ENCODE peak calls at places on chromosomes 13 and 19, in four cellular contexts. W is HepG2, U is K562, Z is GM12878. Y is an unnamed sample.

GRCh38 chr13:76879211-76879875 is 6.9 kb downstream of the KCTD12 start:
- DNase-seq in W (no peak), U (no peak), Z (peak; percentile 47), Y (no peak)

GRCh38 chr13:26327905-26328304 is 74.0 kb downstream of the CDK8 start:
- DNase-seq in W (no peak), U (no peak), Z (no peak), Y (no peak)

GRCh38 chr19:38661166-38661565 is 13.7 kb downstream of the ACTN4 start:
- DNase-seq in W (no peak), U (no peak), Z (no peak), Y (no peak)

GRCh38 chr19:3387645-3388589 is 21.5 kb downstream of the NFIC start:
- DNase-seq in W (no peak), U (no peak), Z (no peak), Y (peak; percentile 68)

GRCh38 chr13:51681037-51681678 is 96.9 kb downstream of the WDFY2 start:
- DNase-seq in W (no peak), U (no peak), Z (no peak), Y (no peak)

GRCh38 chr19:48372904-48373303 is 8.7 kb downstream of the SYNGR4 start:
- DNase-seq in W (no peak), U (no peak), Z (no peak), Y (peak; percentile 68)

GRCh38 chr13:113646376-113646775 is 11.6 kb downstream of the ATP4B start:
- DNase-seq in W (no peak), U (no peak), Z (no peak), Y (no peak)

GRCh38 chr19:35673121-35673804 is 6.9 kb downstream of the UPK1A start:
- DNase-seq in W (peak; percentile 24), U (peak; percentile 73), Z (no peak), Y (peak; percentile 99)

GRCh38 chr19:49677232-49677881 is at the start of gene PRMT1:
- DNase-seq in W (peak; percentile 35), U (peak; percentile 87), Z (no peak), Y (no peak)

GRCh38 chr13:38223093-38223492 is 126.6 kb upstream of the UFM1 start:
- DNase-seq in W (peak; percentile 1), U (peak; percentile 3), Z (no peak), Y (no peak)

GRCh38 chr13:62537593-62537992 is 1121.9 kb upstream of the PCDH20 start:
- DNase-seq in W (no peak), U (no peak), Z (no peak), Y (no peak)

GRCh38 chr19:5316138-5316537 is 24.5 kb downstream of the PTPRS start:
- DNase-seq in W (no peak), U (no peak), Z (no peak), Y (no peak)

GRCh38 chr13:43170497-43170896 is 147.1 kb downstream of the DNAJC15 start:
- DNase-seq in W (no peak), U (no peak), Z (no peak), Y (no peak)

GRCh38 chr19:14433454-14434156 is 499 bp downstream of the PKN1 start:
- DNase-seq in W (no peak), U (no peak), Z (no peak), Y (no peak)

GRCh38 chr13:111013196-111013595 is 98.3 kb upstream of the ANKRD10 start:
- DNase-seq in W (peak; percentile 16), U (no peak), Z (no peak), Y (no peak)

GRCh38 chr13:114140131-114140908 is 7.9 kb upstream of the RASA3 start:
- DNase-seq in W (no peak), U (no peak), Z (no peak), Y (no peak)

GRCh38 chr19:18428837-18429674 is 8.9 kb downstream of the ISYNA1 start:
- DNase-seq in W (no peak), U (peak; percentile 85), Z (no peak), Y (peak; percentile 84)

GRCh38 chr19:16143399-16144215 is at the start of gene HSH2D:
- DNase-seq in W (peak; percentile 45), U (no peak), Z (peak; percentile 90), Y (no peak)

GRCh38 chr19:19642506-19643157 is 825 bp downstream of the GMIP start:
- DNase-seq in W (no peak), U (peak; percentile 47), Z (no peak), Y (no peak)

GRCh38 chr19:55086730-55087541 is 11.3 kb downstream of the EPS8L1 start:
- DNase-seq in W (no peak), U (peak; percentile 26), Z (no peak), Y (no peak)

GRCh38 chr13:60577761-60578160 is 180.7 kb downstream of the TDRD3 start:
- DNase-seq in W (no peak), U (no peak), Z (no peak), Y (no peak)

GRCh38 chr13:110185696-110186095 is 121.3 kb downstream of the COL4A1 start:
- DNase-seq in W (no peak), U (no peak), Z (no peak), Y (no peak)

GRCh38 chr19:55657004-55657747 is 2.3 kb downstream of the U2AF2 start:
- DNase-seq in W (no peak), U (no peak), Z (no peak), Y (no peak)

GRCh38 chr19:9935409-9936062 is 779 bp downstream of the OLFM2 start:
- DNase-seq in W (no peak), U (no peak), Z (no peak), Y (no peak)

GRCh38 chr19:7294571-7295212 is 478 bp upstream of the INSR start:
- DNase-seq in W (peak; percentile 65), U (peak; percentile 68), Z (no peak), Y (peak; percentile 76)

GRCh38 chr19:12647490-12648071 is 19.0 kb downstream of the MAN2B1 start:
- DNase-seq in W (no peak), U (peak; percentile 89), Z (no peak), Y (no peak)

GRCh38 chr13:107778094-107778493 is 437.2 kb downstream of the LIG4 start:
- DNase-seq in W (no peak), U (no peak), Z (no peak), Y (no peak)

GRCh38 chr19:14056741-14057356 is 5.0 kb downstream of the PALM3 start:
- DNase-seq in W (no peak), U (peak; percentile 25), Z (no peak), Y (no peak)

GRCh38 chr19:4742717-4743646 is 19.3 kb upstream of the DPP9 start:
- DNase-seq in W (no peak), U (no peak), Z (no peak), Y (no peak)

GRCh38 chr13:47038196-47038595 is 141.3 kb upstream of the HTR2A start:
- DNase-seq in W (no peak), U (no peak), Z (no peak), Y (no peak)

GRCh38 chr13:33793726-33794125 is 24.2 kb upstream of the RFC3 start:
- DNase-seq in W (no peak), U (no peak), Z (no peak), Y (no peak)

GRCh38 chr19:40596608-40597328 is 4.4 kb upstream of the LTBP4 start:
- DNase-seq in W (peak; percentile 45), U (peak; percentile 94), Z (no peak), Y (peak; percentile 89)

GRCh38 chr13:114080739-114081561 is 51.5 kb downstream of the RASA3 start:
- DNase-seq in W (no peak), U (no peak), Z (no peak), Y (no peak)

DNA sequence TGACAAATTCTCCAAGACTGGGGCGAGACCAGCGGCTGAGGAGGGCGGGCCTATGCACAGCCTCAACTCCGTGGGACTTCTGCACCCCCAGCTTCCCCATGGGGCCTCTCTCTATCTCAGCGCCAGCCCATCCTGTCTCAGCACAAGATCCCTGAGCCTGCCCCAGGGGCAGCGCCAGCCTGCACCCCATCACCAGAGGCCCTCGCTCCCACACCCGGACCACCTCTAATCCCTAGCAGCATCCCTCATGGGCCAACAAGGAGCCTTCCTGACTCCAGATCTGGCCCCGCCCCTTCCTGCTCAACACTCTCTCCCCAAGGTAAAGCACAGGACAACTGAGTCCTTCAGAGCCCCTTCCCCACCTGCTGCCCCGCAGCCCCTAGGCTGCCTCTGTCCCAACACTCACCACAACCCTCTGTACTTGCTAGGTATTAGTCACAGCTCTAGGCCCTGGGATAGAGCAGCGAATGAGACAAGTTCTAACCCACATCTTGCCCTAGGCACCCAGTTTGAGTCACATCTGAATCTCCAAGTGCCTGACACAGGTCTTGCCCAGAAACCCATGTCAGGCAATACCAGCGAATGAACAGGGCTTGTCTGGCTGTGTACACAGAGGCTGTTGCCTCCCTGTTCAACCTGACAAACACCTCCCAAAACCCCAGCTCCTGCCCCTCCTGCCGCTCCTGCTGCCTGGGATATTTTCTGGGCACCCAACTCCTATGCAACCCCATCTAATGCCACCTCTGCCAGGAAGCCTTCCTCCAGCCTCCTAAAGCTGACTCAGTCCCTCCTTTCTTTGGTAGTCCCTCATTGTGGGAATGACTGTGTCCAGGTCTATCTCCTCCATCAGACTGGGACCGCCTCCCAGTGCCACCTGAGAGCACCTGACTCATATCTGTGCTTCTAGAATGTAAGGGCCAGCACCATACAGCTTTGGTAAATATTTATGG is 18.6 kb downstream of the GRIK5 start:
- DNase-seq in W (no peak), U (no peak), Z (no peak), Y (no peak)
- TF ChIP-seq POLR2AphosphoS2 in W (no peak), U (no peak), Z (no peak), Y (no peak)

DNA sequence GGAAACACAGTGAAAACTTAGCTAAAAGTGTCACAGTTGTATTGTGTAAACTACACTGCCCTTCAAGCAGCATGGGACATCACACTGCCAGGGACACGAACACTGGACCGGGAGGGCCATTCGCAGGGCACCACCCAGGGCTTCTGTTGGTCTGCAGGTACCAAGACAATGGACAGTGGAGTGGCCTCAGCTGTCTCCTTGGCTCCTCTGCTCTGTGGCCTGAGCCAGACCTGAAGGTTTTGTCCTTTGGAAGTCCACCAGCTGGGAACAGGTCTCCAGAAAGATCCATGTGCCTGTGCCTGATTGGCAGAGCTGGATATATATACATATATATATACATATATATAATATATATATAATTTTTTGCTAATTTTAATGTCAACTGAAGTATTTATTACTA is 149.8 kb downstream of the ZNF536 start:
- DNase-seq in W (no peak), U (no peak), Z (no peak), Y (no peak)
- TF ChIP-seq POLR2AphosphoS2 in W (no peak), U (no peak), Z (no peak), Y (no peak)

GRCh38 chr19:46211201-46211881 is 18.2 kb upstream of the IGFL1 start:
- DNase-seq in W (no peak), U (no peak), Z (no peak), Y (no peak)
- TF ChIP-seq POLR2AphosphoS2 in W (no peak), U (no peak), Z (no peak), Y (no peak)

GRCh38 chr13:48942131-48942530 is 33.6 kb upstream of the FNDC3A start:
- DNase-seq in W (no peak), U (peak; percentile 7), Z (no peak), Y (no peak)
- TF ChIP-seq POLR2AphosphoS2 in W (no peak), U (no peak), Z (no peak), Y (no peak)

GRCh38 chr13:30196025-30196424 is 111.3 kb downstream of the KATNAL1 start:
- DNase-seq in W (no peak), U (no peak), Z (no peak), Y (no peak)
- TF ChIP-seq POLR2AphosphoS2 in W (no peak), U (no peak), Z (no peak), Y (no peak)

GRCh38 chr19:778910-779653 is 18.2 kb upstream of the PTBP1 start:
- DNase-seq in W (peak; percentile 81), U (no peak), Z (no peak), Y (peak; percentile 92)
- TF ChIP-seq POLR2AphosphoS2 in W (no peak), U (no peak), Z (no peak), Y (no peak)

Y was measured in A549.